ENCODE peak calls at places on chromosomes 12 and 14, in five cellular contexts. Z is hypothalamus, O is astrocyte of the cerebellum, K is HT-29, D is HT1080. H is an unnamed sample.
A peak's percentile ranks its signal among the peaks of the same experiment; 100 is the strongest.

GRCh38 chr12:106205208-106206069 is 42.4 kb downstream of the CKAP4 start:
- DNase-seq in Z (no peak), O (no peak), K (peak; percentile 46), D (peak; percentile 44), H (no peak)

GRCh38 chr14:104475802-104476201 is 103.8 kb upstream of the C14orf180 start:
- DNase-seq in Z (no peak), O (no peak), K (no peak), D (no peak), H (no peak)

GRCh38 chr14:55718551-55718950 is 138.5 kb downstream of the KTN1 start:
- DNase-seq in Z (no peak), O (no peak), K (no peak), D (no peak), H (no peak)

GRCh38 chr14:72478397-72479025 is 415.4 kb downstream of the DPF3 start:
- DNase-seq in Z (no peak), O (no peak), K (no peak), D (no peak), H (no peak)

GRCh38 chr14:20409226-20409625 is 4.1 kb downstream of the TEP1 start:
- DNase-seq in Z (no peak), O (no peak), K (no peak), D (peak; percentile 59), H (no peak)

GRCh38 chr12:111686574-111687105 is 787 bp downstream of the ACAD10 start:
- DNase-seq in Z (no peak), O (no peak), K (no peak), D (no peak), H (no peak)

GRCh38 chr14:79028281-79028680 is 858.1 kb downstream of the NRXN3 start:
- DNase-seq in Z (no peak), O (no peak), K (no peak), D (no peak), H (no peak)

GRCh38 chr12:2325501-2325900 is 272.7 kb downstream of the CACNA1C start:
- DNase-seq in Z (no peak), O (no peak), K (peak; percentile 8), D (no peak), H (no peak)

H was measured in T-helper 1 cell.